ENCODE peak calls at places on chromosomes 13 and 19, in seven cellular contexts. F is body of pancreas; I is CD8-positive, alpha-beta T cell; T is Panc1; V is ascending aorta; N is fibroblast of lung; O is sigmoid colon. D is an unnamed sample.
A peak's percentile ranks its signal among the peaks of the same experiment; 100 is the strongest.

GRCh38 chr13:107367258-107367657 is 799.3 kb upstream of the ARGLU1 start:
- DNase-seq in T (no peak), O (no peak), V (no peak), I (no peak), F (no peak), N (peak; percentile 48), D (no peak)

GRCh38 chr13:29509999-29510586 is 85.4 kb downstream of the SLC7A1 start:
- DNase-seq in O (no peak), N (peak; percentile 69), T (no peak), V (no peak), F (no peak), I (no peak), D (no peak)

GRCh38 chr13:112887151-112887550 is 81.9 kb upstream of the MCF2L start:
- DNase-seq in N (no peak), F (no peak), T (no peak), O (no peak), V (no peak), I (no peak), D (no peak)

GRCh38 chr19:32674153-32674958 is 624 bp downstream of the ANKRD27 start:
- DNase-seq in N (no peak), F (no peak), I (no peak), V (no peak), T (no peak), O (no peak), D (no peak)

GRCh38 chr13:104810242-104810641 is 1725.2 kb downstream of the EFNB2 start:
- DNase-seq in I (no peak), N (no peak), O (no peak), V (no peak), F (no peak), T (no peak), D (no peak)

GRCh38 chr13:29561918-29562317 is 33.6 kb downstream of the SLC7A1 start:
- DNase-seq in T (no peak), V (no peak), I (no peak), O (no peak), N (no peak), F (no peak), D (no peak)

GRCh38 chr13:113930711-113931637 is 42.9 kb downstream of the C13orf46 start:
- DNase-seq in V (peak; percentile 60), F (no peak), T (no peak), I (peak; percentile 77), N (no peak), O (peak; percentile 56), D (no peak)

GRCh38 chr13:44068737-44069136 is 189.0 kb downstream of the LACC1 start:
- DNase-seq in T (no peak), I (no peak), V (no peak), O (no peak), F (no peak), N (peak; percentile 85), D (no peak)

GRCh38 chr19:52748336-52748950 is 13.6 kb upstream of the ZNF611 start:
- DNase-seq in T (no peak), V (no peak), F (no peak), I (no peak), N (peak; percentile 39), O (no peak), D (no peak)

GRCh38 chr13:77919351-77920294 is 992 bp upstream of the EDNRB start:
- DNase-seq in O (peak; percentile 79), F (peak; percentile 35), I (no peak), T (no peak), N (peak; percentile 35), V (peak; percentile 62), D (peak; percentile 64)

GRCh38 chr19:39401549-39402416 is 4.9 kb upstream of the ZFP36 start:
- DNase-seq in O (peak; percentile 85), F (peak; percentile 56), N (peak; percentile 85), I (peak; percentile 83), V (peak; percentile 89), T (peak; percentile 91), D (no peak)

GRCh38 chr13:114104626-114105350 is 27.6 kb downstream of the RASA3 start:
- DNase-seq in O (peak; percentile 64), F (peak; percentile 7), I (no peak), T (no peak), N (no peak), V (peak; percentile 58), D (no peak)

GRCh38 chr19:47247308-47247990 is 8.9 kb upstream of the CCDC9 start:
- DNase-seq in F (peak; percentile 78), V (peak; percentile 90), N (peak; percentile 56), I (peak; percentile 88), T (no peak), O (peak; percentile 91), D (peak; percentile 84)

GRCh38 chr19:3366761-3367571 is 583 bp downstream of the NFIC start:
- DNase-seq in N (no peak), I (no peak), T (no peak), V (no peak), F (peak; percentile 73), O (peak; percentile 86), D (peak; percentile 56)

GRCh38 chr19:4052993-4053422 is 13.7 kb downstream of the ZBTB7A start:
- DNase-seq in T (no peak), V (no peak), F (no peak), N (no peak), O (no peak), I (no peak), D (no peak)

GRCh38 chr13:50928609-50929274 is 19.2 kb downstream of the RNASEH2B start:
- DNase-seq in F (no peak), O (no peak), T (no peak), V (no peak), I (no peak), N (no peak), D (no peak)

GRCh38 chr19:31378404-31378803 is 29.2 kb upstream of the TSHZ3 start:
- DNase-seq in V (no peak), T (peak; percentile 28), O (no peak), F (peak; percentile 47), I (no peak), N (peak; percentile 98), D (peak; percentile 44)

GRCh38 chr13:26693749-26694463 is 66.7 kb downstream of the GPR12 start:
- DNase-seq in N (no peak), O (no peak), I (no peak), F (no peak), T (no peak), V (no peak), D (no peak)

GRCh38 chr19:53467138-53467502 is 413 bp upstream of the ZNF813 start:
- DNase-seq in V (peak; percentile 63), N (no peak), T (no peak), F (no peak), O (peak; percentile 62), I (no peak), D (peak; percentile 19)

GRCh38 chr13:23567792-23568480 is 2.3 kb upstream of the TNFRSF19 start:
- DNase-seq in O (no peak), N (peak; percentile 12), T (no peak), V (no peak), I (no peak), F (no peak), D (no peak)

GRCh38 chr13:26026211-26026610 is 25.6 kb downstream of the SHISA2 start:
- DNase-seq in N (no peak), F (no peak), V (no peak), I (no peak), O (no peak), T (no peak), D (no peak)

GRCh38 chr13:53683608-53684007 is 655.0 kb downstream of the OLFM4 start:
- DNase-seq in T (no peak), O (no peak), N (no peak), V (no peak), F (no peak), I (no peak), D (no peak)

GRCh38 chr13:33992891-33993336 is 175.0 kb downstream of the RFC3 start:
- DNase-seq in F (no peak), V (no peak), N (no peak), I (no peak), T (no peak), O (no peak), D (no peak)

GRCh38 chr13:110605132-110605531 is 10.2 kb upstream of the NAXD start:
- DNase-seq in F (no peak), O (no peak), V (no peak), T (no peak), I (no peak), N (no peak), D (no peak)

GRCh38 chr13:28655566-28655965 is 3.4 kb upstream of the POMP start:
- DNase-seq in F (no peak), V (no peak), T (no peak), O (no peak), N (peak; percentile 69), I (no peak), D (no peak)

GRCh38 chr19:36111200-36111539 is 227 bp downstream of the OVOL3 start:
- DNase-seq in V (no peak), O (no peak), T (no peak), F (no peak), N (no peak), I (no peak), D (no peak)

GRCh38 chr19:1252221-1252817 is 3.9 kb downstream of the MIDN start:
- DNase-seq in F (peak; percentile 98), I (peak; percentile 75), N (peak; percentile 96), O (peak; percentile 98), V (peak; percentile 97), T (no peak), D (peak; percentile 90)

GRCh38 chr13:49240017-49240416 is 7.7 kb upstream of the CDADC1 start:
- DNase-seq in I (no peak), N (peak; percentile 35), F (no peak), O (no peak), T (no peak), V (no peak), D (no peak)

GRCh38 chr19:45632468-45633196 is 6.6 kb downstream of the EML2 start:
- DNase-seq in V (peak; percentile 88), O (peak; percentile 70), N (peak; percentile 93), I (no peak), F (peak; percentile 71), T (no peak), D (peak; percentile 70)
- H3K4me3 ChIP-seq in V (no peak overlapping the region), O (no peak overlapping the region), N (no peak overlapping the region), I (no peak overlapping the region), F (no peak overlapping the region), T (no peak overlapping the region), D (no peak overlapping the region)

GRCh38 chr13:38283346-38283745 is 66.3 kb upstream of the UFM1 start:
- DNase-seq in O (no peak), I (no peak), T (no peak), V (no peak), N (no peak), F (no peak), D (no peak)
- H3K27ac ChIP-seq in O (no peak overlapping the region), I (no peak overlapping the region), T (no peak overlapping the region), V (no peak overlapping the region), N (no peak overlapping the region), F (no peak overlapping the region), D (no peak overlapping the region)

DNA sequence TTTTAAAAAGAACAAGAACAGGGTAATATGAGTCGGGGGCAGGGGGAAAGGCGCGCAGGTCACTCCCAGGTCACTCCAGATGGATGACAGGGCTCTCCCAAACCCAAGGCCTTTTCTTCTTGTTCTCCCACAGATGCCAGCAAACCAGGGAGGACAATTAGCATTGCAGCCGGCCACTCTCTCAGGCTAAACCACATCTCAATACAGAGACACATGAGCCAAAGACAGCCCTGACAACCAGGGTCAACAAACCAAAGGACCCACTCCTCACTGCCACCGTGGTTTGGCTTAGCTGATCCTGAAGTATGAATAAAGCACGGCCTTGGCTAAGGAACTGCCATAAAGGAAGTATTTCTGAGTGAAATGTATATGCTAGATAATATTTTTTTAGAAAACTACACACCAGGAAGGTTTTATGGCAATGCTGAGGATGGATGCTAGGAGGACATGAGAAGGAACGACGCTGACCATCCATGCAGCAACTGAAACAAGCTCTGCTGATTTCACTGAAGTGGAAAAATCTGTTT is 47.2 kb downstream of the LATS2 start:
- DNase-seq in I (no peak), T (no peak), F (no peak), V (no peak), O (no peak), N (peak; percentile 48), D (no peak)
- H3K4me1 ChIP-seq in I (peaks cover 3% of the 10 kb centered on the region), T (peaks cover 29% of the 10 kb centered on the region), F (peaks cover 52% of the 10 kb centered on the region), V (peaks cover 71% of the 10 kb centered on the region), O (peaks cover 92% of the 10 kb centered on the region), N (peaks cover 47% of the 10 kb centered on the region), D (peaks cover 98% of the 10 kb centered on the region)

GRCh38 chr19:17684256-17684655 is 3.9 kb downstream of the UNC13A start:
- DNase-seq in N (no peak), T (no peak), V (no peak), F (no peak), I (no peak), O (no peak), D (no peak)
- H3K4me3 ChIP-seq in N (no peak overlapping the region), T (no peak overlapping the region), V (no peak overlapping the region), F (no peak overlapping the region), I (no peak overlapping the region), O (no peak overlapping the region), D (no peak overlapping the region)

D was measured in left ventricle myocardium inferior.